ENCODE peak calls at places on chromosomes 11 and 22, in ten cellular contexts. One of them, this sample, is unnamed.

GRCh38 chr11:46461461-46461927 is 69.9 kb upstream of the CHRM4 start:
- DNase-seq in germinal center: no peak
- DNase-seq in epithelial cell of esophagus: no peak
- DNase-seq in T-helper 9 cell: no peak
- DNase-seq in stimulated activated CD4-positive, alpha-beta T cell treated with anti-CD3 and anti-CD28 coated beads, Interleukin-1b, Interleukin-23, amount 100 ng/mL, for 1 hour: no peak
- DNase-seq in psoas muscle: no peak
- DNase-seq in activated T-cell treated with anti-CD3 and anti-CD28 coated beads, Interleukin-2, amount 50 U/mL, for 72 hours: no peak
- DNase-seq in occipital lobe: no peak
- DNase-seq in activated CD8-positive, alpha-beta memory T cell treated with anti-CD3 and anti-CD28 coated beads, Interleukin-2, amount 10 ng/mL, durations not matched to agents 7 days and 5 days: no peak
- DNase-seq in BJ: peak
- DNase-seq in this sample: no peak

GRCh38 chr22:36998620-36999351 is 20.5 kb downstream of the TST start:
- DNase-seq in germinal center: no peak
- DNase-seq in epithelial cell of esophagus: peak
- DNase-seq in T-helper 9 cell: no peak
- DNase-seq in stimulated activated CD4-positive, alpha-beta T cell treated with anti-CD3 and anti-CD28 coated beads, Interleukin-1b, Interleukin-23, amount 100 ng/mL, for 1 hour: no peak
- DNase-seq in psoas muscle: no peak
- DNase-seq in activated T-cell treated with anti-CD3 and anti-CD28 coated beads, Interleukin-2, amount 50 U/mL, for 72 hours: no peak
- DNase-seq in occipital lobe: no peak
- DNase-seq in activated CD8-positive, alpha-beta memory T cell treated with anti-CD3 and anti-CD28 coated beads, Interleukin-2, amount 10 ng/mL, durations not matched to agents 7 days and 5 days: no peak
- DNase-seq in BJ: no peak
- DNase-seq in this sample: no peak

GRCh38 chr22:25404923-25405853 is 159.3 kb upstream of the GRK3 start:
- DNase-seq in germinal center: peak
- DNase-seq in epithelial cell of esophagus: peak
- DNase-seq in T-helper 9 cell: peak
- DNase-seq in stimulated activated CD4-positive, alpha-beta T cell treated with anti-CD3 and anti-CD28 coated beads, Interleukin-1b, Interleukin-23, amount 100 ng/mL, for 1 hour: no peak
- DNase-seq in psoas muscle: peak
- DNase-seq in activated T-cell treated with anti-CD3 and anti-CD28 coated beads, Interleukin-2, amount 50 U/mL, for 72 hours: peak
- DNase-seq in occipital lobe: peak
- DNase-seq in activated CD8-positive, alpha-beta memory T cell treated with anti-CD3 and anti-CD28 coated beads, Interleukin-2, amount 10 ng/mL, durations not matched to agents 7 days and 5 days: peak
- DNase-seq in BJ: no peak
- DNase-seq in this sample: peak

GRCh38 chr11:44343778-44344424 is 34.0 kb upstream of the ALX4 start:
- DNase-seq in germinal center: no peak
- DNase-seq in epithelial cell of esophagus: no peak
- DNase-seq in T-helper 9 cell: no peak
- DNase-seq in stimulated activated CD4-positive, alpha-beta T cell treated with anti-CD3 and anti-CD28 coated beads, Interleukin-1b, Interleukin-23, amount 100 ng/mL, for 1 hour: no peak
- DNase-seq in psoas muscle: no peak
- DNase-seq in activated T-cell treated with anti-CD3 and anti-CD28 coated beads, Interleukin-2, amount 50 U/mL, for 72 hours: no peak
- DNase-seq in occipital lobe: no peak
- DNase-seq in activated CD8-positive, alpha-beta memory T cell treated with anti-CD3 and anti-CD28 coated beads, Interleukin-2, amount 10 ng/mL, durations not matched to agents 7 days and 5 days: no peak
- DNase-seq in BJ: no peak
- DNase-seq in this sample: no peak

GRCh38 chr11:26231252-26231661 is 100.7 kb upstream of the ANO3 start:
- DNase-seq in germinal center: no peak
- DNase-seq in epithelial cell of esophagus: peak
- DNase-seq in T-helper 9 cell: no peak
- DNase-seq in stimulated activated CD4-positive, alpha-beta T cell treated with anti-CD3 and anti-CD28 coated beads, Interleukin-1b, Interleukin-23, amount 100 ng/mL, for 1 hour: no peak
- DNase-seq in psoas muscle: no peak
- DNase-seq in activated T-cell treated with anti-CD3 and anti-CD28 coated beads, Interleukin-2, amount 50 U/mL, for 72 hours: no peak
- DNase-seq in occipital lobe: no peak
- DNase-seq in activated CD8-positive, alpha-beta memory T cell treated with anti-CD3 and anti-CD28 coated beads, Interleukin-2, amount 10 ng/mL, durations not matched to agents 7 days and 5 days: no peak
- DNase-seq in BJ: no peak
- DNase-seq in this sample: no peak

GRCh38 chr22:23542933-23543332 is 37.2 kb downstream of the IGLL1 start:
- DNase-seq in germinal center: no peak
- DNase-seq in epithelial cell of esophagus: peak
- DNase-seq in T-helper 9 cell: no peak
- DNase-seq in stimulated activated CD4-positive, alpha-beta T cell treated with anti-CD3 and anti-CD28 coated beads, Interleukin-1b, Interleukin-23, amount 100 ng/mL, for 1 hour: no peak
- DNase-seq in psoas muscle: no peak
- DNase-seq in activated T-cell treated with anti-CD3 and anti-CD28 coated beads, Interleukin-2, amount 50 U/mL, for 72 hours: no peak
- DNase-seq in occipital lobe: no peak
- DNase-seq in activated CD8-positive, alpha-beta memory T cell treated with anti-CD3 and anti-CD28 coated beads, Interleukin-2, amount 10 ng/mL, durations not matched to agents 7 days and 5 days: no peak
- DNase-seq in BJ: no peak
- DNase-seq in this sample: no peak

GRCh38 chr11:114311946-114312345 is 15.7 kb downstream of the NNMT start:
- DNase-seq in germinal center: no peak
- DNase-seq in epithelial cell of esophagus: no peak
- DNase-seq in T-helper 9 cell: no peak
- DNase-seq in stimulated activated CD4-positive, alpha-beta T cell treated with anti-CD3 and anti-CD28 coated beads, Interleukin-1b, Interleukin-23, amount 100 ng/mL, for 1 hour: no peak
- DNase-seq in psoas muscle: no peak
- DNase-seq in activated T-cell treated with anti-CD3 and anti-CD28 coated beads, Interleukin-2, amount 50 U/mL, for 72 hours: no peak
- DNase-seq in occipital lobe: no peak
- DNase-seq in activated CD8-positive, alpha-beta memory T cell treated with anti-CD3 and anti-CD28 coated beads, Interleukin-2, amount 10 ng/mL, durations not matched to agents 7 days and 5 days: no peak
- DNase-seq in BJ: no peak
- DNase-seq in this sample: no peak

GRCh38 chr22:40920526-40920925 is 30.7 kb upstream of the RBX1 start:
- DNase-seq in germinal center: no peak
- DNase-seq in epithelial cell of esophagus: no peak
- DNase-seq in T-helper 9 cell: no peak
- DNase-seq in stimulated activated CD4-positive, alpha-beta T cell treated with anti-CD3 and anti-CD28 coated beads, Interleukin-1b, Interleukin-23, amount 100 ng/mL, for 1 hour: no peak
- DNase-seq in psoas muscle: no peak
- DNase-seq in activated T-cell treated with anti-CD3 and anti-CD28 coated beads, Interleukin-2, amount 50 U/mL, for 72 hours: no peak
- DNase-seq in occipital lobe: no peak
- DNase-seq in activated CD8-positive, alpha-beta memory T cell treated with anti-CD3 and anti-CD28 coated beads, Interleukin-2, amount 10 ng/mL, durations not matched to agents 7 days and 5 days: no peak
- DNase-seq in BJ: no peak
- DNase-seq in this sample: no peak

GRCh38 chr11:110088535-110089344 is 4.5 kb upstream of the ZC3H12C start:
- DNase-seq in germinal center: no peak
- DNase-seq in epithelial cell of esophagus: no peak
- DNase-seq in T-helper 9 cell: no peak
- DNase-seq in stimulated activated CD4-positive, alpha-beta T cell treated with anti-CD3 and anti-CD28 coated beads, Interleukin-1b, Interleukin-23, amount 100 ng/mL, for 1 hour: no peak
- DNase-seq in psoas muscle: no peak
- DNase-seq in activated T-cell treated with anti-CD3 and anti-CD28 coated beads, Interleukin-2, amount 50 U/mL, for 72 hours: no peak
- DNase-seq in occipital lobe: no peak
- DNase-seq in activated CD8-positive, alpha-beta memory T cell treated with anti-CD3 and anti-CD28 coated beads, Interleukin-2, amount 10 ng/mL, durations not matched to agents 7 days and 5 days: no peak
- DNase-seq in BJ: no peak
- DNase-seq in this sample: no peak

GRCh38 chr11:131760191-131760951 is 390.0 kb downstream of the NTM start:
- DNase-seq in germinal center: no peak
- DNase-seq in epithelial cell of esophagus: no peak
- DNase-seq in T-helper 9 cell: no peak
- DNase-seq in stimulated activated CD4-positive, alpha-beta T cell treated with anti-CD3 and anti-CD28 coated beads, Interleukin-1b, Interleukin-23, amount 100 ng/mL, for 1 hour: no peak
- DNase-seq in psoas muscle: no peak
- DNase-seq in activated T-cell treated with anti-CD3 and anti-CD28 coated beads, Interleukin-2, amount 50 U/mL, for 72 hours: no peak
- DNase-seq in occipital lobe: peak
- DNase-seq in activated CD8-positive, alpha-beta memory T cell treated with anti-CD3 and anti-CD28 coated beads, Interleukin-2, amount 10 ng/mL, durations not matched to agents 7 days and 5 days: no peak
- DNase-seq in BJ: peak
- DNase-seq in this sample: no peak

GRCh38 chr22:32542332-32543019 is 67.9 kb downstream of the FBXO7 start:
- DNase-seq in germinal center: no peak
- DNase-seq in epithelial cell of esophagus: no peak
- DNase-seq in T-helper 9 cell: no peak
- DNase-seq in stimulated activated CD4-positive, alpha-beta T cell treated with anti-CD3 and anti-CD28 coated beads, Interleukin-1b, Interleukin-23, amount 100 ng/mL, for 1 hour: no peak
- DNase-seq in psoas muscle: peak
- DNase-seq in activated T-cell treated with anti-CD3 and anti-CD28 coated beads, Interleukin-2, amount 50 U/mL, for 72 hours: no peak
- DNase-seq in occipital lobe: no peak
- DNase-seq in activated CD8-positive, alpha-beta memory T cell treated with anti-CD3 and anti-CD28 coated beads, Interleukin-2, amount 10 ng/mL, durations not matched to agents 7 days and 5 days: no peak
- DNase-seq in BJ: no peak
- DNase-seq in this sample: no peak

GRCh38 chr11:119361961-119362725 is 15.6 kb upstream of the MFRP start:
- DNase-seq in germinal center: no peak
- DNase-seq in epithelial cell of esophagus: no peak
- DNase-seq in T-helper 9 cell: no peak
- DNase-seq in stimulated activated CD4-positive, alpha-beta T cell treated with anti-CD3 and anti-CD28 coated beads, Interleukin-1b, Interleukin-23, amount 100 ng/mL, for 1 hour: no peak
- DNase-seq in psoas muscle: no peak
- DNase-seq in activated T-cell treated with anti-CD3 and anti-CD28 coated beads, Interleukin-2, amount 50 U/mL, for 72 hours: no peak
- DNase-seq in occipital lobe: no peak
- DNase-seq in activated CD8-positive, alpha-beta memory T cell treated with anti-CD3 and anti-CD28 coated beads, Interleukin-2, amount 10 ng/mL, durations not matched to agents 7 days and 5 days: no peak
- DNase-seq in BJ: no peak
- DNase-seq in this sample: no peak

GRCh38 chr11:132220464-132220863 is 850.0 kb downstream of the NTM start:
- DNase-seq in germinal center: no peak
- DNase-seq in epithelial cell of esophagus: no peak
- DNase-seq in T-helper 9 cell: no peak
- DNase-seq in stimulated activated CD4-positive, alpha-beta T cell treated with anti-CD3 and anti-CD28 coated beads, Interleukin-1b, Interleukin-23, amount 100 ng/mL, for 1 hour: no peak
- DNase-seq in psoas muscle: no peak
- DNase-seq in activated T-cell treated with anti-CD3 and anti-CD28 coated beads, Interleukin-2, amount 50 U/mL, for 72 hours: no peak
- DNase-seq in occipital lobe: no peak
- DNase-seq in activated CD8-positive, alpha-beta memory T cell treated with anti-CD3 and anti-CD28 coated beads, Interleukin-2, amount 10 ng/mL, durations not matched to agents 7 days and 5 days: no peak
- DNase-seq in BJ: peak
- DNase-seq in this sample: no peak